ENCODE peak calls at places on chromosomes 2 and 18, in ten cellular contexts. E, F, A, Z, R, L, G, S, Y and I are unnamed samples.

GRCh38 chr18:80227472-80227871 is 19.8 kb downstream of the PARD6G start:
- DNase-seq in E (no peak), F (no peak), A (no peak), Z (no peak), R (no peak), L (no peak), G (no peak), S (no peak), Y (no peak), I (no peak)

GRCh38 chr2:221997100-221997499 is 301.7 kb downstream of the PAX3 start:
- DNase-seq in E (peak), F (no peak), A (no peak), Z (no peak), R (peak), L (peak), G (no peak), S (no peak), Y (no peak), I (no peak)

GRCh38 chr2:27249891-27250651 is 12.8 kb downstream of the SLC30A3 start:
- DNase-seq in E (peak), F (no peak), A (peak), Z (peak), R (peak), L (peak), G (peak), S (peak), Y (no peak), I (no peak)

GRCh38 chr2:29705636-29706035 is 215.8 kb downstream of the ALK start:
- DNase-seq in E (no peak), F (no peak), A (no peak), Z (no peak), R (no peak), L (no peak), G (no peak), S (no peak), Y (no peak), I (no peak)

GRCh38 chr2:8424997-8425900 is 256.6 kb upstream of the ID2 start:
- DNase-seq in E (no peak), F (no peak), A (peak), Z (no peak), R (no peak), L (no peak), G (no peak), S (no peak), Y (no peak), I (no peak)

GRCh38 chr2:200515155-200515554 is 5.3 kb upstream of the KCTD18 start:
- DNase-seq in E (no peak), F (no peak), A (no peak), Z (no peak), R (no peak), L (no peak), G (no peak), S (no peak), Y (no peak), I (peak)

GRCh38 chr2:1617425-1618021 is 126.8 kb downstream of the PXDN start:
- DNase-seq in E (no peak), F (no peak), A (no peak), Z (no peak), R (no peak), L (no peak), G (no peak), S (no peak), Y (no peak), I (no peak)

GRCh38 chr2:66509326-66509811 is 74.4 kb downstream of the MEIS1 start:
- DNase-seq in E (no peak), F (no peak), A (no peak), Z (no peak), R (peak), L (no peak), G (no peak), S (no peak), Y (no peak), I (no peak)

GRCh38 chr2:195319112-195319460 is 337.9 kb upstream of the SLC39A10 start:
- DNase-seq in E (peak), F (no peak), A (no peak), Z (no peak), R (peak), L (peak), G (no peak), S (no peak), Y (no peak), I (no peak)

GRCh38 chr2:98160574-98160973 is 73.6 kb downstream of the VWA3B start:
- DNase-seq in E (no peak), F (no peak), A (no peak), Z (no peak), R (no peak), L (no peak), G (no peak), S (no peak), Y (no peak), I (no peak)

GRCh38 chr2:30385327-30385726 is 61.7 kb upstream of the LCLAT1 start:
- DNase-seq in E (peak), F (no peak), A (no peak), Z (no peak), R (peak), L (no peak), G (no peak), S (no peak), Y (no peak), I (no peak)

DNA sequence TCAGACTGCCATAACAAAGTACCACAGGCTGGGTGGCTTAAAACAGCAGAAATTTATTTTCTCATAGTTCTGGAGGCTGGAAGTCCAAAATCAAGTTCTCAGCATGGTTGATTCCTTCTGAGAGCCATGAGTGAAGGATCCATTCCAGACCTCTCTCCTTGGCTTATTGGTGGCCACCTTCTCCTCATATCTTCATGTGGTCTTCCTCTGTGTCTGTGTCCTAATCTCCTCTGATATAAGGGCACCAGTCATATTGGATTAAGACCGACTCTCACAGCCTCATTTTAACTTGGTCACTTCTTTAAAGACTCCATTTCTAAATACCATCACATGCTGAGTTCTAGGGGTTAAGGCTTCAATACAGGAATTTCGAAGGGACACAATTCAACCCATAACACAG is 65.1 kb downstream of the CFAP221 start:
- DNase-seq in E (no peak), F (no peak), A (no peak), Z (no peak), R (no peak), L (no peak), G (no peak), S (no peak), Y (no peak), I (no peak)
- H3K4me3 ChIP-seq in E (no peak), F (no peak), A (no peak), Z (no peak), R (no peak), L (no peak), G (no peak), S (no peak), Y (no peak), I (no peak)

GRCh38 chr18:63290456-63291200 is 28.9 kb downstream of the BCL2 start:
- DNase-seq in E (no peak), F (no peak), A (no peak), Z (no peak), R (no peak), L (no peak), G (no peak), S (no peak), Y (no peak), I (peak)

GRCh38 chr18:63292844-63293683 is 26.5 kb downstream of the BCL2 start:
- DNase-seq in E (no peak), F (no peak), A (no peak), Z (no peak), R (no peak), L (no peak), G (no peak), S (peak), Y (no peak), I (no peak)

GRCh38 chr18:63286926-63287325 is 32.6 kb downstream of the BCL2 start:
- DNase-seq in E (no peak), F (no peak), A (no peak), Z (no peak), R (no peak), L (no peak), G (no peak), S (no peak), Y (no peak), I (no peak)

GRCh38 chr18:63293930-63294329 is 25.6 kb downstream of the BCL2 start:
- DNase-seq in E (no peak), F (no peak), A (no peak), Z (no peak), R (no peak), L (no peak), G (no peak), S (no peak), Y (no peak), I (no peak)

DNA sequence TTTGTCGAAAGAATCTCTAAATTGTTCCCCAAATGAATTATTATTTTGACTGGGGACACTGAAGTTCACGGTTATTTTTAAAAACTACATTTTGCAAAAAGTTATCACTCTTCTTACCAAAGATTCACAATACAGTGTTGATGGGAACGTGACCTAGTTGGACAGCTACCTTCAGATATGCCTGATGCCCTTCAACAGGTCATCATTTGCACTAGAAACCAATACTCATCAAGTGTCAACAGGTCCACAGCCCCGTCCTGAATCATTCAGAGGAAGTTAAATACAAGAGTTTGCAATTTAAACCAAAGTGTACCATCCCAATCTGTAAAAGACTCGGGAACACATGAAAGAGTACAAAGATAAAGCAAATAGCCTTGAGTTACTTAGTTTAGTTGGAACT is 28.3 kb downstream of the BCL2 start:
- DNase-seq in E (no peak), F (no peak), A (no peak), Z (no peak), R (no peak), L (no peak), G (no peak), S (no peak), Y (no peak), I (no peak)
- H3K4me3 ChIP-seq in E (no peak), F (no peak), A (peak), Z (no peak), R (no peak), L (no peak), G (no peak), S (no peak), Y (no peak), I (no peak)

DNA sequence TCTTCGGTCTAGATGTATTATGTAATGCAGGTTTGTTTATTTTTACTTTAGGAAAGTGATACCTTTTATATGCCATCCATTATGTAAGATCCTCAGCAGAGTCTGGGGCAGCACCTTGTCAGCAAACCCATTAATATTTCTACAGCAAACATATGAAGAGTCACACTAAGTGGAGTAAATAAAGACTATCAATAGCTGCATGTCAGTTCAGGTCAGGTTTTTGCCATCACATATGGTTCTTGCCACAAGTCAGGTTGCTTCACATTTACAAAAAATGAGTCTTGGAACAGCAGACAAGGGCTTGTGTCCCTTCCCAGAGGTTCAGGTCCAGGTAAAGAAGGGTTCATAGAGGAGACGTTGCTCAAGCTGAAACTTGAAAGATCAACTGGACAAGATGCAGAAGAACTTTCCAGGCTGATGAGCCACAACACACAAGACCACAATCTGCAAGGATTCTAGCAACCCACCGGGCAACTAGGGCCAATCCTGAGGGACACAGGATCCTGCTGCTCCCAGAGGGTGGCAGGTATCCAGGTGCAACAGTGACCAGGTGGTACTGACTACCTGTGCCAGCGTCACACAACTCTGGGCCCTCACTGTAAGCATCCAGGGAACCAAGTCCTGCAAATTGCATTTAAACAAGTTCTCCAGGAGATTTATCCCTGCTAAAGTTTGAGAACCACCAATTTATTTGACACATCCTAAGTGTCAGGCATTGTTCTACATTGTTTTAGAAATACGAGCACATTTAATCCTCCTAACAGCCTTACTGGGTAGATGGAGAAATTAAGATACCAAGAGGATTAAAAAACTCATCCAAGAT is 215.8 kb downstream of the ALPK2 start:
- DNase-seq in E (no peak), F (no peak), A (no peak), Z (no peak), R (no peak), L (no peak), G (no peak), S (no peak), Y (no peak), I (no peak)
- H3K4me3 ChIP-seq in E (no peak), F (no peak), A (no peak), Z (no peak), R (no peak), L (no peak), G (no peak), S (no peak), Y (no peak), I (no peak)

GRCh38 chr2:240433973-240434727 is 1.3 kb upstream of the GPC1 start:
- DNase-seq in E (peak), F (peak), A (no peak), Z (peak), R (peak), L (peak), G (peak), S (peak), Y (no peak), I (no peak)
- H3K4me3 ChIP-seq in E (peak), F (peak), A (peak), Z (peak), R (peak), L (peak), G (no peak), S (no peak), Y (peak), I (peak)

DNA sequence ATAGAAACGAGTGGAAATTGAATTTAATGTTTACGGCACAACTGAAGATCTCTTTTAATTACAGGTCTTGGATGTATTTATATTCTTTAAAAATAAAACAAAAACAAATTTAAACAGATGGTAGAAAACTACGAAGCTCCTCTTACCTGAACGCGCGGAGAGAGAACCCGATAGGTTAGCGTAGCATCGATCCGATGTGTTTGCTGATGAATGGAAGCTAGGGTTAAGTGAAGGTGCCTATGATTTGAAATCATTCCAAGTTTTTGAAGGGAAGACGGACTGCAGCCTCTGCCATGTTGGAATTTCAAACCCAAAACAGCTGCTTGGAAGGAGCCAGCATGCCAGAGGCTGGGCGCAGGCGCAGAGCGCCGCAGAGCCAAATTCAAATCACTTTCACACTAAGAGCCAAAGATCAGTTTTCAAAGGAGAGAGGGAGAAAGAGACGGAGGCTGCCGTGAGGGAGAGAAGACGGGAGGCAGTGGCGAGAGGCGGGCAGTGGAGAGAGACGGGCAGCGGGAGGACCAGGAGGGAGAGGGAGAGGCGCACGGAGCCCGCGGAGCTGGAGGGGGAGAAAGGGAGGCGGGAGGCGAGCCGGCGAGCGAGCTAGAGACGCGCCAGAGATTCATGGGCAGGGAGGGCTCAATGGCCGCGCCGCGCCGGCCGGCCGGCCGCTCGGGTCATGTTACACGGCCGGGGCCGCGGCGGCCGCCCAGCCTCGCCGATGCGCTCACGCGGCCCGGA is at the start of gene FIGN:
- DNase-seq in E (peak), F (peak), A (no peak), Z (peak), R (peak), L (peak), G (peak), S (no peak), Y (peak), I (no peak)
- H3K4me3 ChIP-seq in E (peak), F (peak), A (no peak), Z (peak), R (peak), L (peak), G (peak), S (peak), Y (peak), I (no peak)

DNA sequence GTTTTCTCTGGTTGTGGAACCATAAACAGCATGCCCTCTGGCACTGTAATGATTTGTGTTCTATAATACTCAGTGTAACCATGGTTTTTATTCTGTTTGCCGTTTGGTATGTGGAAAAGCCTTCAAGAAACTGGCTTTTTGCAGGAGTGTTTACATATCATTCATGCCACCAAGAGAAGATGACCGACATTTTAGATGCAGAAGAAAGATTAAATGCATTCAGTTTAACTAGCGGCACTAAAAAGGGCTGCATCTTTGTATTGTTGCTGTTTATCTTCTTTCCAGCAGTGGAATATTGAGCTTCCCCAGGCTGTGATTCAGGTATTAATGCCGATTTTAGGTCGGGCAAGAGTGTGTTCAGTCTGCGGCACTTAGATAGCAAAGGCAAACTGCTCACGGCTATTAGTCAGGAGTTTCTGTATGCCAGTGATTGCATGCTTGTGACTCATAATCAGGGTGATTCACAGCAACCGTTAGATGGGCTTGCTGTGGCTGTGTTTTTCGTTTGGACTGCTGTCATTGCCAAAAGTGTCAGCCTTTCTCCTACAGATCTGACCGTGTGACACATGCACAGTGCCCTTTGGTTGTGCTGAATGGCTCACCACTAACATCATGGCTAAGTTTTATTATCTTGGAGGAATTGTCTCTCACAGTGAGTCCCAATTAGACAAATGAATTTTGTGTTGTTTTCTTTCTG is 479.7 kb downstream of the PARD3B start:
- DNase-seq in E (peak), F (peak), A (no peak), Z (peak), R (peak), L (peak), G (peak), S (no peak), Y (peak), I (no peak)
- H3K4me3 ChIP-seq in E (no peak), F (no peak), A (no peak), Z (no peak), R (peak), L (peak), G (no peak), S (no peak), Y (peak), I (no peak)

DNA sequence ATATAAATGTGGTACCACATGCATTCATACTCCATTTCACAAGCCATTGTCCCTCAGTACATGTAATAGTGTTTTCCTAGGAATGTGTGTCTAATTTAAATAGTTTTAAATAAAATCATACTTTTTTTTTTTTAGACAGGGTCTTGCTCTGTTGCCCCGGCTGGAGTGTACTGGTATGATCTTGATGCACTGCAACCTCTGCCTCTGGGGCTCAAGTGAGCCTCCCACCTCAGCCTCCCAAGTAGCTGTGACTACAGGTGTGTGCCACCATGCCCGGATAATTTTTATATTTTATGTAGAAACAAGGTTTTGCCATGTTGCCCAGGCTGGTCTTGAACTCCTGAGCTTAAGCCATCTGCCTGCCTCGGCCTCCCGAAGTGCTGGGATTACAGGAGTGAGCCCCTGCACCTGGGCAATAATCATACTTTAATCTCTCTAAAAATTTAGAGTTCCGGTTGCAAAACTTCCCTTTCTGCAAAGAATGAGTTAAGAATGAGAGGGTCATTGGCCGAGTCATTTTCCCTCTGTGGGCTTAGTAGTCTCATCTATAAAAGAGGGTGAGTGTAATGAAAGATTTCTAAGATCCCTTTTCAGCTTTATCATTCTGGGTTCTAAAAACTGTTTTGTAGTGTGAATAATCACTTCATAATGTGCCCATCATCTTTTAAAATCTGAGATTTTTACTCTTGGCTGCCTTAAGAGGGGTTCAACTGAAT is 116.0 kb upstream of the PELI1 start:
- DNase-seq in E (no peak), F (no peak), A (no peak), Z (no peak), R (no peak), L (no peak), G (no peak), S (no peak), Y (no peak), I (no peak)
- H3K4me3 ChIP-seq in E (no peak), F (no peak), A (peak), Z (no peak), R (no peak), L (no peak), G (no peak), S (no peak), Y (no peak), I (no peak)

GRCh38 chr18:3283908-3284307 is 22.0 kb downstream of the MYL12B start:
- DNase-seq in E (no peak), F (no peak), A (no peak), Z (no peak), R (no peak), L (no peak), G (no peak), S (peak), Y (no peak), I (no peak)
- H3K4me3 ChIP-seq in E (no peak), F (no peak), A (no peak), Z (no peak), R (no peak), L (no peak), G (no peak), S (no peak), Y (no peak), I (no peak)

GRCh38 chr2:11748861-11749645 is 2.6 kb downstream of the LPIN1 start:
- DNase-seq in E (no peak), F (no peak), A (no peak), Z (no peak), R (no peak), L (no peak), G (no peak), S (no peak), Y (no peak), I (no peak)
- H3K4me3 ChIP-seq in E (peak), F (no peak), A (no peak), Z (no peak), R (no peak), L (no peak), G (no peak), S (no peak), Y (no peak), I (no peak)